ENCODE peak calls at places on chromosome 16, in ten cellular contexts. T, W, S, J, Y, R, G, X, H and E are unnamed samples.

GRCh38 chr16:48612621-48613020 is 2.6 kb upstream of the N4BP1 start:
- DNase-seq in T (no peak), W (no peak), S (no peak), J (no peak), Y (no peak), R (no peak), G (no peak), X (no peak), H (no peak), E (no peak)

GRCh38 chr16:56355221-56355620 is 70.1 kb downstream of the AMFR start:
- DNase-seq in T (no peak), W (no peak), S (no peak), J (no peak), Y (no peak), R (peak), G (no peak), X (no peak), H (no peak), E (no peak)

GRCh38 chr16:66525396-66526180 is 24.3 kb downstream of the TK2 start:
- DNase-seq in T (no peak), W (no peak), S (peak), J (peak), Y (no peak), R (no peak), G (no peak), X (no peak), H (no peak), E (no peak)

GRCh38 chr16:81505011-81505660 is 60.5 kb downstream of the CMIP start:
- DNase-seq in T (no peak), W (peak), S (no peak), J (no peak), Y (peak), R (no peak), G (peak), X (no peak), H (no peak), E (no peak)

GRCh38 chr16:65200857-65201256 is 79.0 kb upstream of the CDH11 start:
- DNase-seq in T (no peak), W (no peak), S (peak), J (no peak), Y (no peak), R (no peak), G (no peak), X (peak), H (no peak), E (no peak)

GRCh38 chr16:67260426-67261063 is 11.8 kb downstream of the SLC9A5 start:
- DNase-seq in T (peak), W (peak), S (peak), J (peak), Y (no peak), R (no peak), G (no peak), X (no peak), H (no peak), E (no peak)

GRCh38 chr16:15682105-15682570 is 32.1 kb downstream of the NDE1 start:
- DNase-seq in T (peak), W (peak), S (peak), J (peak), Y (peak), R (no peak), G (no peak), X (peak), H (peak), E (no peak)

GRCh38 chr16:12329246-12329995 is 352.9 kb downstream of the SNX29 start:
- DNase-seq in T (no peak), W (no peak), S (no peak), J (no peak), Y (no peak), R (no peak), G (no peak), X (no peak), H (no peak), E (no peak)

GRCh38 chr16:88730632-88731607 is 24.6 kb downstream of the CTU2 start:
- DNase-seq in T (no peak), W (no peak), S (peak), J (no peak), Y (no peak), R (no peak), G (no peak), X (no peak), H (no peak), E (no peak)

GRCh38 chr16:11101695-11102522 is 154.1 kb downstream of the SOCS1 start:
- DNase-seq in T (no peak), W (no peak), S (peak), J (no peak), Y (no peak), R (no peak), G (no peak), X (no peak), H (no peak), E (no peak)

GRCh38 chr16:1428511-1428910 is 2.4 kb upstream of the PERCC1 start:
- DNase-seq in T (no peak), W (no peak), S (peak), J (no peak), Y (no peak), R (peak), G (no peak), X (no peak), H (peak), E (peak)

GRCh38 chr16:31200821-31201510 is 1.6 kb downstream of the PYCARD start:
- DNase-seq in T (no peak), W (no peak), S (no peak), J (no peak), Y (peak), R (peak), G (no peak), X (no peak), H (peak), E (no peak)

GRCh38 chr16:25553711-25554436 is 137.9 kb upstream of the HS3ST4 start:
- DNase-seq in T (no peak), W (peak), S (peak), J (no peak), Y (no peak), R (no peak), G (no peak), X (no peak), H (no peak), E (no peak)

GRCh38 chr16:3470723-3471122 is 24.6 kb downstream of the C16orf90 start:
- DNase-seq in T (no peak), W (no peak), S (no peak), J (no peak), Y (no peak), R (no peak), G (no peak), X (no peak), H (no peak), E (no peak)

GRCh38 chr16:70572926-70573270 is 49.3 kb downstream of the SF3B3 start:
- DNase-seq in T (no peak), W (no peak), S (no peak), J (no peak), Y (no peak), R (no peak), G (no peak), X (no peak), H (no peak), E (no peak)